ENCODE peak calls at places on chromosomes 6 and 20, in eight cellular contexts. J, Q, G, O, E, H, T and B are unnamed samples.

GRCh38 chr6:46217671-46218131 is 46.9 kb upstream of the ENPP5 start:
- DNase-seq in J (no peak), Q (no peak), G (no peak), O (peak; percentile 71), E (no peak), H (no peak), T (peak; percentile 65), B (no peak)

GRCh38 chr20:35673884-35674283 is 9.2 kb upstream of the CPNE1 start:
- DNase-seq in J (no peak), Q (no peak), G (no peak), O (no peak), E (no peak), H (no peak), T (no peak), B (no peak)

GRCh38 chr20:57619053-57619831 is 984 bp downstream of the ZBP1 start:
- DNase-seq in J (no peak), Q (no peak), G (no peak), O (no peak), E (peak; percentile 82), H (peak; percentile 52), T (peak; percentile 89), B (no peak)

GRCh38 chr6:35402136-35402855 is 49.8 kb upstream of the FANCE start:
- DNase-seq in J (no peak), Q (no peak), G (no peak), O (no peak), E (peak; percentile 77), H (no peak), T (no peak), B (no peak)

GRCh38 chr20:25100914-25101313 is 19.0 kb upstream of the VSX1 start:
- DNase-seq in J (no peak), Q (no peak), G (no peak), O (peak; percentile 36), E (no peak), H (no peak), T (no peak), B (no peak)

GRCh38 chr6:16739329-16739801 is 21.9 kb downstream of the ATXN1 start:
- DNase-seq in J (no peak), Q (no peak), G (no peak), O (no peak), E (no peak), H (no peak), T (no peak), B (no peak)

GRCh38 chr6:133973109-133973971 is 20.3 kb downstream of the TBPL1 start:
- DNase-seq in J (no peak), Q (peak; percentile 39), G (no peak), O (peak; percentile 73), E (no peak), H (no peak), T (no peak), B (peak; percentile 33)

GRCh38 chr6:10425973-10426780 is 11.3 kb upstream of the TFAP2A start:
- DNase-seq in J (no peak), Q (no peak), G (no peak), O (no peak), E (peak; percentile 68), H (no peak), T (no peak), B (no peak)

GRCh38 chr6:45619994-45620471 is 242.3 kb upstream of the SUPT3H start:
- DNase-seq in J (no peak), Q (no peak), G (no peak), O (peak; percentile 46), E (no peak), H (no peak), T (peak; percentile 10), B (no peak)

GRCh38 chr6:27161946-27162603 is 85.4 kb upstream of the PRSS16 start:
- DNase-seq in J (peak; percentile 68), Q (no peak), G (no peak), O (peak; percentile 57), E (no peak), H (no peak), T (peak; percentile 56), B (peak; percentile 59)

GRCh38 chr6:53702316-53702715 is 36.8 kb upstream of the KLHL31 start:
- DNase-seq in J (no peak), Q (no peak), G (no peak), O (no peak), E (no peak), H (no peak), T (no peak), B (no peak)

GRCh38 chr20:32535316-32535952 is 49.7 kb downstream of the NOL4L start:
- DNase-seq in J (no peak), Q (no peak), G (no peak), O (no peak), E (no peak), H (no peak), T (peak; percentile 48), B (no peak)

GRCh38 chr6:25842526-25842925 is 10.7 kb upstream of the SLC17A1 start:
- DNase-seq in J (no peak), Q (no peak), G (no peak), O (no peak), E (no peak), H (no peak), T (no peak), B (no peak)

GRCh38 chr6:36402481-36402880 is 15.0 kb upstream of the ETV7 start:
- DNase-seq in J (no peak), Q (no peak), G (no peak), O (no peak), E (no peak), H (no peak), T (no peak), B (no peak)

GRCh38 chr6:24330137-24330732 is 27.6 kb downstream of the DCDC2 start:
- DNase-seq in J (no peak), Q (no peak), G (no peak), O (no peak), E (no peak), H (no peak), T (no peak), B (no peak)

GRCh38 chr6:97074785-97075184 is 150.3 kb downstream of the KLHL32 start:
- DNase-seq in J (no peak), Q (no peak), G (no peak), O (no peak), E (no peak), H (no peak), T (no peak), B (no peak)

GRCh38 chr20:63636752-63637633 is 10.1 kb upstream of the GMEB2 start:
- DNase-seq in J (no peak), Q (no peak), G (no peak), O (no peak), E (no peak), H (no peak), T (peak; percentile 38), B (no peak)

GRCh38 chr6:20826378-20826777 is 292.1 kb downstream of the CDKAL1 start:
- DNase-seq in J (no peak), Q (no peak), G (no peak), O (peak; percentile 64), E (no peak), H (no peak), T (no peak), B (no peak)